ENCODE peak calls at places on chromosomes 16 and 17, in eight cellular contexts. U, Q, O, S, E, G, P and W are unnamed samples.

GRCh38 chr17:8189041-8189710 is 804 bp downstream of the BORCS6 start:
- DNase-seq in G (no peak), S (no peak), P (no peak), E (no peak), Q (no peak), O (peak), U (peak), W (no peak)

GRCh38 chr17:8829036-8829941 is 30.1 kb upstream of the MFSD6L start:
- DNase-seq in O (no peak), E (no peak), Q (no peak), S (no peak), P (no peak), U (no peak), G (no peak), W (no peak)

GRCh38 chr17:76368545-76368944 is 14.8 kb upstream of the PRPSAP1 start:
- DNase-seq in P (peak), E (no peak), S (no peak), O (no peak), Q (no peak), G (no peak), U (no peak), W (peak)

GRCh38 chr16:63623551-63624039 is 1498.3 kb downstream of the CDH11 start:
- DNase-seq in G (no peak), Q (no peak), E (no peak), P (no peak), U (no peak), S (no peak), O (no peak), W (no peak)

GRCh38 chr17:44981221-44981968 is 13.3 kb upstream of the C1QL1 start:
- DNase-seq in S (no peak), P (no peak), G (no peak), O (no peak), U (no peak), E (no peak), Q (no peak), W (peak)

GRCh38 chr16:89425523-89425922 is 64.8 kb downstream of the ANKRD11 start:
- DNase-seq in E (no peak), P (no peak), O (no peak), Q (no peak), S (no peak), G (no peak), U (no peak), W (no peak)

GRCh38 chr17:53780320-53780719 is 42.4 kb upstream of the KIF2B start:
- DNase-seq in E (no peak), S (no peak), O (no peak), Q (no peak), U (no peak), P (no peak), G (no peak), W (no peak)

GRCh38 chr17:57889892-57890856 is 40.3 kb upstream of the MRPS23 start:
- DNase-seq in S (no peak), P (peak), Q (no peak), E (peak), G (peak), U (no peak), O (peak), W (peak)

GRCh38 chr16:86300746-86301480 is 209.4 kb upstream of the FOXF1 start:
- DNase-seq in O (no peak), P (no peak), E (no peak), Q (no peak), G (no peak), U (no peak), S (no peak), W (no peak)

GRCh38 chr17:28145348-28145747 is 102.9 kb downstream of the NLK start:
- DNase-seq in E (no peak), U (no peak), O (peak), G (peak), Q (no peak), S (no peak), P (peak), W (no peak)

GRCh38 chr17:48678141-48678971 is 44.0 kb downstream of the PRAC1 start:
- DNase-seq in P (peak), Q (peak), S (peak), O (peak), U (peak), G (peak), E (peak), W (peak)

GRCh38 chr17:49315551-49315951 is 46.5 kb downstream of the ZNF652 start:
- DNase-seq in O (peak), G (peak), P (peak), E (peak), U (peak), S (peak), Q (peak), W (peak)

GRCh38 chr17:74117999-74118421 is 85.5 kb upstream of the RPL38 start:
- DNase-seq in Q (no peak), S (no peak), U (no peak), P (no peak), E (no peak), G (no peak), O (no peak), W (peak)

GRCh38 chr17:78324391-78325075 is 35.3 kb downstream of the SOCS3 start:
- DNase-seq in U (peak), G (no peak), S (no peak), O (peak), E (peak), P (peak), Q (no peak), W (peak)

GRCh38 chr17:46771601-46772012 is 46.9 kb downstream of the WNT3 start:
- DNase-seq in U (no peak), E (no peak), P (no peak), S (no peak), Q (no peak), O (peak), G (no peak), W (peak)

GRCh38 chr17:50102164-50102991 is 7.2 kb downstream of the PDK2 start:
- DNase-seq in E (peak), G (no peak), S (no peak), U (no peak), O (no peak), P (peak), Q (no peak), W (peak)

GRCh38 chr17:81488276-81488860 is 24.2 kb downstream of the ACTG1 start:
- DNase-seq in O (no peak), G (no peak), E (no peak), Q (no peak), P (no peak), S (no peak), U (no peak), W (no peak)

GRCh38 chr17:16406742-16407674 is 8.4 kb upstream of the TRPV2 start:
- DNase-seq in S (no peak), G (no peak), O (peak), E (no peak), P (no peak), Q (no peak), U (no peak), W (peak)

GRCh38 chr17:60864674-60865080 is 187.0 kb downstream of the BCAS3 start:
- DNase-seq in Q (no peak), S (no peak), E (no peak), P (no peak), O (no peak), G (no peak), U (no peak), W (no peak)

GRCh38 chr17:65196617-65197016 is 59.4 kb downstream of the RGS9 start:
- DNase-seq in E (no peak), O (no peak), P (no peak), Q (no peak), G (no peak), S (no peak), U (no peak), W (no peak)

GRCh38 chr17:47821424-47822379 is at the start of gene OSBPL7:
- DNase-seq in U (peak), Q (peak), S (peak), P (peak), G (peak), O (peak), E (peak), W (peak)

GRCh38 chr16:8848231-8848938 is 20.4 kb downstream of the CARHSP1 start:
- DNase-seq in O (peak), U (no peak), P (no peak), S (no peak), G (no peak), Q (no peak), E (no peak), W (no peak)

GRCh38 chr16:22098538-22099255 is 6.4 kb downstream of the VWA3A start:
- DNase-seq in P (peak), Q (no peak), E (no peak), G (peak), U (no peak), O (peak), S (no peak), W (peak)

GRCh38 chr17:74527081-74527480 is 4.2 kb downstream of the CD300LB start:
- DNase-seq in E (no peak), O (no peak), P (no peak), Q (no peak), U (no peak), G (no peak), S (no peak), W (no peak)

GRCh38 chr17:32516940-32517711 is 30.3 kb downstream of the CDK5R1 start:
- DNase-seq in G (no peak), Q (no peak), O (no peak), U (no peak), S (no peak), E (no peak), P (no peak), W (no peak)

GRCh38 chr16:48126801-48127644 is 28.8 kb downstream of the ABCC12 start:
- DNase-seq in G (no peak), O (peak), P (peak), S (no peak), U (no peak), E (no peak), Q (no peak), W (peak)